ENCODE peak calls at places on chromosomes 3 and 15, in six cellular contexts. J is endothelial cell of umbilical vein, C is transverse colon, T is prostate gland, R is HCT116, L is K562. W is an unnamed sample.

GRCh38 chr15:45091161-45091560 is 22.8 kb downstream of the DUOX2 start:
- DNase-seq in C (no peak), L (no peak), T (no peak), R (no peak), J (no peak), W (no peak)

GRCh38 chr3:42300013-42300412 is 34.0 kb upstream of the CCK start:
- DNase-seq in R (no peak), J (peak), C (peak), L (no peak), T (no peak), W (no peak)

GRCh38 chr15:80567721-80568157 is 127.4 kb upstream of the ABHD17C start:
- DNase-seq in R (peak), J (peak), T (peak), L (peak), C (peak), W (peak)

GRCh38 chr3:123652346-123652984 is 67.6 kb upstream of the HACD2 start:
- DNase-seq in C (peak), T (peak), L (peak), J (peak), R (peak), W (peak)

GRCh38 chr3:103440539-103441113 is 1005.8 kb downstream of the ZPLD1 start:
- DNase-seq in C (no peak), J (no peak), L (no peak), R (peak), T (no peak), W (no peak)

GRCh38 chr15:64044315-64045105 is 1.8 kb downstream of the DAPK2 start:
- DNase-seq in J (no peak), R (no peak), T (no peak), C (no peak), L (no peak), W (no peak)

GRCh38 chr15:41658689-41659088 is 1.5 kb upstream of the MGA start:
- DNase-seq in J (no peak), L (no peak), T (no peak), R (no peak), C (no peak), W (no peak)

GRCh38 chr3:15325228-15325627 is 7.2 kb downstream of the SH3BP5 start:
- DNase-seq in R (no peak), J (peak), L (no peak), T (no peak), C (no peak), W (no peak)

GRCh38 chr3:191492601-191493000 is 31.6 kb downstream of the PYDC2 start:
- DNase-seq in C (no peak), R (no peak), J (peak), T (no peak), L (no peak), W (no peak)

GRCh38 chr3:87175662-87176230 is 51.4 kb upstream of the CHMP2B start:
- DNase-seq in L (no peak), C (no peak), T (no peak), R (no peak), J (no peak), W (no peak)

GRCh38 chr3:107978116-107979057 is 112.4 kb downstream of the CD47 start:
- DNase-seq in R (no peak), J (no peak), T (no peak), C (no peak), L (no peak), W (no peak)

GRCh38 chr3:129360224-129360623 is 68.2 kb downstream of the EFCAB12 start:
- DNase-seq in L (no peak), C (no peak), J (no peak), T (no peak), R (no peak), W (no peak)

GRCh38 chr15:60370105-60370803 is 27.5 kb downstream of the ANXA2 start:
- DNase-seq in L (no peak), R (no peak), J (peak), T (no peak), C (no peak), W (no peak)

GRCh38 chr3:187739125-187739560 is 6.1 kb downstream of the BCL6 start:
- DNase-seq in C (no peak), T (no peak), L (no peak), J (no peak), R (no peak), W (no peak)

GRCh38 chr3:49554639-49555265 is 475 bp downstream of the BSN start:
- DNase-seq in T (peak), R (no peak), J (no peak), C (peak), L (peak), W (no peak)

GRCh38 chr3:10366681-10367101 is 45.8 kb upstream of the SEC13 start:
- DNase-seq in L (no peak), J (peak), T (no peak), C (no peak), R (peak), W (no peak)

GRCh38 chr3:17372811-17373210 is 369.6 kb downstream of the TBC1D5 start:
- DNase-seq in C (no peak), R (no peak), L (no peak), T (no peak), J (peak), W (no peak)

GRCh38 chr15:74302821-74303359 is 64.6 kb downstream of the CYP11A1 start:
- DNase-seq in L (peak), J (peak), C (peak), T (no peak), R (no peak), W (peak)

GRCh38 chr3:64392001-64392400 is 166.7 kb upstream of the PRICKLE2 start:
- DNase-seq in T (no peak), J (no peak), R (no peak), L (no peak), C (no peak), W (no peak)

GRCh38 chr3:185063431-185063830 is 89.4 kb downstream of the C3orf70 start:
- DNase-seq in J (no peak), L (no peak), T (no peak), C (no peak), R (no peak), W (no peak)

GRCh38 chr3:49727924-49728361 is 4.2 kb upstream of the GMPPB start:
- DNase-seq in T (no peak), C (no peak), L (no peak), J (no peak), R (no peak), W (no peak)

GRCh38 chr3:47661121-47661752 is 82.6 kb upstream of the CSPG5 start:
- DNase-seq in C (no peak), R (no peak), J (peak), L (no peak), T (no peak), W (no peak)

GRCh38 chr3:138624518-138624917 is 15.9 kb downstream of the FAIM start:
- DNase-seq in J (no peak), C (no peak), R (no peak), T (no peak), L (no peak), W (no peak)

GRCh38 chr15:69996842-69997478 is 100.8 kb downstream of the TLE3 start:
- DNase-seq in T (no peak), R (no peak), L (no peak), C (peak), J (no peak), W (no peak)

GRCh38 chr3:173529062-173529711 is 131.6 kb downstream of the NLGN1 start:
- DNase-seq in L (no peak), R (peak), J (no peak), C (no peak), T (no peak), W (no peak)

GRCh38 chr3:166785851-166786250 is 594.2 kb downstream of the ZBBX start:
- DNase-seq in J (no peak), L (no peak), T (no peak), R (no peak), C (no peak), W (no peak)

GRCh38 chr15:29061746-29062660 is 176.2 kb downstream of the APBA2 start:
- DNase-seq in R (no peak), T (no peak), L (no peak), C (no peak), J (no peak), W (no peak)

GRCh38 chr3:120264963-120265362 is 20.1 kb downstream of the GPR156 start:
- DNase-seq in L (no peak), J (no peak), T (no peak), R (no peak), C (no peak), W (no peak)

GRCh38 chr3:77825045-77825827 is 785.3 kb downstream of the ROBO2 start:
- DNase-seq in T (peak), R (no peak), C (peak), J (peak), L (no peak), W (no peak)

GRCh38 chr15:83940136-83940535 is 286.2 kb downstream of the ADAMTSL3 start:
- DNase-seq in J (no peak), C (no peak), T (no peak), R (no peak), L (no peak), W (no peak)

DNA sequence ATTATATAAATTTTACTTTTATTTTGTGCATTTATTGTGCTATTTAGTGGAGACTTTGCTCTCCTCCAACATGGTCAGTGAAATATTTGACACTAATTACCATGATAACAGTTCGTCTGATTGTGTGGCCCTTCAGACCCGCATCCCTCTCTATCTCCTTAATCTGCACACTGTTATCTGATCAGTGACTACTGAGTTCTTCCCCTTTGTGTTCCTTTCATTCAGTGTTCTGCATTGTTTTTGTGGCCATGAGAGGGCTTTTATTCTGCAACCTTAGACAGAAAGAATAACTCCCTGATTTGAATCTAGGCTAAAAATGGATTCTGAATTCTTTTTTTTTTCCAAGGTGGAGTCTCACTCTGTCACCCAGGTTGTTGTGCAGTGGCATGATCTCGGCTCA is 11.9 kb upstream of the FMN1 start:
- DNase-seq in J (no peak), L (no peak), T (no peak), R (no peak), C (no peak), W (no peak)
- H3K27ac ChIP-seq in J (no peak), L (no peak), T (no peak), R (no peak), C (no peak), W (no peak)

GRCh38 chr3:122055215-122055614 is at the start of gene CD86:
- DNase-seq in C (peak), R (no peak), J (no peak), T (no peak), L (no peak), W (no peak)
- TF ChIP-seq POLR2A in C (peak), R (no peak), J (no peak), T (no peak), L (no peak), W (peak)

GRCh38 chr15:100341662-100342560 is at the start of gene ADAMTS17:
- DNase-seq in C (peak), L (peak), R (peak), T (peak), J (peak), W (peak)
- TF ChIP-seq POLR2AphosphoS5 in C (peak), L (no peak), R (peak), T (peak), J (no peak), W (peak)

GRCh38 chr3:52833202-52833601 is 1.6 kb downstream of the MUSTN1 start:
- DNase-seq in J (no peak), C (no peak), T (no peak), R (no peak), L (no peak), W (no peak)
- H3K27ac ChIP-seq in J (no peak), C (no peak), T (no peak), R (no peak), L (no peak), W (no peak)

GRCh38 chr15:68820589-68821189 is at the start of gene ANP32A:
- DNase-seq in T (peak), C (peak), L (peak), R (peak), J (peak), W (peak)
- TF ChIP-seq POLR2A in T (peak), C (peak), L (peak), R (peak), J (no peak), W (no peak)

GRCh38 chr3:67864587-67865183 is 210.3 kb upstream of the SUCLG2 start:
- DNase-seq in L (no peak), C (no peak), T (no peak), R (no peak), J (no peak), W (no peak)

GRCh38 chr3:67858492-67858891 is 204.1 kb upstream of the SUCLG2 start:
- DNase-seq in J (no peak), R (no peak), L (no peak), C (no peak), T (no peak), W (no peak)

DNA sequence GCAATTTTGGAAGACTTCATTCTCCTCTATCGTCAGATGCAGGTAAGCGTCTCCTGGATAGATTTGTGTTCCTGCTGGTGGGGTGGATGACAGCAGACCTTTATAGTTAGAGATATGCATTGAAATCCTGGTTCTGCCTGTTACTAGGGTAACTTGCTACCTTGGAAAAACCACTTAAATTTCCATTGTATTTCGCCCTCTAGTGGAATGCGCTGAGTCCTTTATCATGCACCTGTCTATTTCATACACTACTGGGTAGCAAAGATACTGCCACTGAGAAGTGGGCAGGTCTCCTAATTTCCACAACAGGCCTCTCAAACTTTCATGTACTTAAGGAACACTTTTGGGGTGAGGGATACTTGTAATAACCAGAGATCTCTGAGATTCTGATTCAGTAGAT is 209.5 kb upstream of the SUCLG2 start:
- DNase-seq in J (peak), T (no peak), R (peak), L (no peak), C (no peak), W (no peak)
- TF ChIP-seq POLR2AphosphoS5 in J (no peak), T (no peak), R (no peak), L (no peak), C (no peak), W (no peak)

GRCh38 chr3:99373088-99373875 is 265.1 kb upstream of the COL8A1 start:
- DNase-seq in T (no peak), L (no peak), R (no peak), J (no peak), C (no peak), W (no peak)
- H3K27ac ChIP-seq in T (no peak), L (no peak), R (no peak), J (no peak), C (no peak), W (no peak)

GRCh38 chr3:149385617-149386298 is 8.3 kb upstream of the TM4SF1 start:
- DNase-seq in C (no peak), L (no peak), R (no peak), J (no peak), T (no peak), W (no peak)
- TF ChIP-seq POLR2A in C (no peak), L (no peak), R (no peak), J (no peak), T (no peak), W (no peak)